ENCODE peak calls at places on chromosome 5, in nine cellular contexts. V is neuronal stem cell; Y is breast epithelium; C is GM13977; S is stimulated activated CD8-positive, alpha-beta memory T cell treated with anti-CD3 and anti-CD28 coated beads, Interleukin-4, amount 100 ng/mL, for 24 hours; X is suprapubic skin; B is ELF-1; P is GM23338; I is GM04504. G is an unnamed sample.

GRCh38 chr5:68074048-68074632 is 141.4 kb upstream of the PIK3R1 start:
- DNase-seq in V (no peak), Y (peak; percentile 39), C (no peak), S (no peak), X (no peak), B (no peak), P (no peak), I (no peak), G (no peak)

GRCh38 chr5:145941677-145942130 is 5.3 kb downstream of the SH3RF2 start:
- DNase-seq in V (no peak), Y (no peak), C (no peak), S (no peak), X (no peak), B (no peak), P (no peak), I (no peak), G (no peak)

GRCh38 chr5:2759696-2760461 is 8.4 kb upstream of the IRX2 start:
- DNase-seq in V (no peak), Y (no peak), C (no peak), S (no peak), X (no peak), B (no peak), P (no peak), I (no peak), G (no peak)

GRCh38 chr5:132425009-132425937 is 55.8 kb downstream of the SLC22A5 start:
- DNase-seq in V (no peak), Y (no peak), C (peak; percentile 75), S (peak; percentile 57), X (no peak), B (no peak), P (no peak), I (no peak), G (no peak)

GRCh38 chr5:119274767-119275130 is 81.1 kb upstream of the TNFAIP8 start:
- DNase-seq in V (no peak), Y (no peak), C (no peak), S (no peak), X (no peak), B (no peak), P (no peak), I (no peak), G (no peak)

GRCh38 chr5:40364441-40364840 is 315.3 kb upstream of the PTGER4 start:
- DNase-seq in V (no peak), Y (no peak), C (no peak), S (no peak), X (no peak), B (no peak), P (no peak), I (no peak), G (no peak)

GRCh38 chr5:97536683-97537082 is 353.6 kb upstream of the RIOK2 start:
- DNase-seq in V (no peak), Y (no peak), C (no peak), S (no peak), X (no peak), B (no peak), P (no peak), I (no peak), G (no peak)

GRCh38 chr5:173392172-173392571 is 64.0 kb upstream of the STC2 start:
- DNase-seq in V (no peak), Y (no peak), C (no peak), S (no peak), X (no peak), B (no peak), P (no peak), I (no peak), G (no peak)

GRCh38 chr5:4206127-4206526 is 610.5 kb downstream of the IRX1 start:
- DNase-seq in V (no peak), Y (no peak), C (no peak), S (no peak), X (no peak), B (peak; percentile 87), P (no peak), I (no peak), G (no peak)

GRCh38 chr5:25006734-25007133 is 362.0 kb upstream of the CDH10 start:
- DNase-seq in V (peak; percentile 35), Y (no peak), C (no peak), S (no peak), X (no peak), B (no peak), P (peak; percentile 76), I (peak; percentile 38), G (no peak)

GRCh38 chr5:168192120-168192519 is 99.3 kb upstream of the WWC1 start:
- DNase-seq in V (no peak), Y (no peak), C (no peak), S (no peak), X (no peak), B (no peak), P (no peak), I (no peak), G (no peak)

GRCh38 chr5:181189363-181189961 is 15.5 kb downstream of the TRIM7 start:
- DNase-seq in V (no peak), Y (no peak), C (no peak), S (peak; percentile 48), X (no peak), B (no peak), P (peak; percentile 36), I (no peak), G (peak; percentile 89)

GRCh38 chr5:110925398-110925797 is 146.1 kb upstream of the TSLP start:
- DNase-seq in V (no peak), Y (no peak), C (no peak), S (no peak), X (no peak), B (no peak), P (no peak), I (no peak), G (no peak)

GRCh38 chr5:31346896-31347557 is 153.5 kb downstream of the CDH6 start:
- DNase-seq in V (no peak), Y (no peak), C (no peak), S (no peak), X (no peak), B (no peak), P (no peak), I (no peak), G (no peak)

GRCh38 chr5:150278916-150279315 is 10.7 kb downstream of the CAMK2A start:
- DNase-seq in V (no peak), Y (no peak), C (no peak), S (no peak), X (no peak), B (no peak), P (peak; percentile 15), I (peak; percentile 64), G (no peak)

GRCh38 chr5:88656196-88656935 is 226.6 kb downstream of the MEF2C start:
- DNase-seq in V (no peak), Y (no peak), C (no peak), S (no peak), X (no peak), B (no peak), P (no peak), I (no peak), G (no peak)

GRCh38 chr5:150815010-150815409 is 31.3 kb upstream of the IRGM start:
- DNase-seq in V (no peak), Y (no peak), C (no peak), S (no peak), X (no peak), B (no peak), P (no peak), I (no peak), G (no peak)

GRCh38 chr5:75566710-75567309 is 44.4 kb upstream of the ANKDD1B start:
- DNase-seq in V (peak; percentile 23), Y (no peak), C (peak; percentile 54), S (peak; percentile 22), X (no peak), B (peak; percentile 26), P (no peak), I (peak; percentile 78), G (no peak)

GRCh38 chr5:129904667-129905466 is 602 bp downstream of the CHSY3 start:
- DNase-seq in V (peak; percentile 21), Y (no peak), C (peak; percentile 36), S (no peak), X (no peak), B (peak; percentile 23), P (peak; percentile 45), I (no peak), G (no peak)

GRCh38 chr5:116754556-116754955 is 179.9 kb upstream of the SEMA6A start:
- DNase-seq in V (no peak), Y (no peak), C (no peak), S (no peak), X (no peak), B (no peak), P (peak; percentile 71), I (no peak), G (no peak)

GRCh38 chr5:141437208-141437607 is 6.9 kb downstream of the PCDHGA12 start:
- DNase-seq in V (no peak), Y (no peak), C (no peak), S (no peak), X (no peak), B (no peak), P (no peak), I (no peak), G (no peak)

GRCh38 chr5:4020386-4020785 is 424.8 kb downstream of the IRX1 start:
- DNase-seq in V (no peak), Y (no peak), C (no peak), S (no peak), X (no peak), B (no peak), P (no peak), I (no peak), G (no peak)

GRCh38 chr5:54309237-54309636 is 1.1 kb downstream of the ARL15 start:
- DNase-seq in V (no peak), Y (no peak), C (no peak), S (no peak), X (no peak), B (no peak), P (no peak), I (no peak), G (no peak)

GRCh38 chr5:32432633-32433032 is 11.9 kb downstream of the ZFR start:
- DNase-seq in V (no peak), Y (no peak), C (no peak), S (no peak), X (no peak), B (no peak), P (no peak), I (no peak), G (no peak)

GRCh38 chr5:40606077-40606765 is 73.5 kb upstream of the PTGER4 start:
- DNase-seq in V (no peak), Y (no peak), C (no peak), S (no peak), X (no peak), B (no peak), P (no peak), I (no peak), G (no peak)

GRCh38 chr5:168747987-168748777 is 169.0 kb upstream of the PANK3 start:
- DNase-seq in V (peak; percentile 66), Y (no peak), C (peak; percentile 75), S (peak; percentile 11), X (no peak), B (peak; percentile 92), P (peak; percentile 89), I (no peak), G (peak; percentile 86)

GRCh38 chr5:7742241-7742656 is 108.7 kb downstream of the CFAP90 start:
- DNase-seq in V (no peak), Y (no peak), C (no peak), S (no peak), X (no peak), B (no peak), P (no peak), I (no peak), G (no peak)

GRCh38 chr5:134464988-134465855 is 53.5 kb upstream of the CDKN2AIPNL start:
- DNase-seq in V (no peak), Y (no peak), C (no peak), S (no peak), X (peak; percentile 70), B (no peak), P (no peak), I (no peak), G (peak; percentile 83)

GRCh38 chr5:142529626-142530278 is 156.1 kb downstream of the FGF1 start:
- DNase-seq in V (no peak), Y (no peak), C (no peak), S (no peak), X (no peak), B (no peak), P (no peak), I (no peak), G (no peak)

G was measured in mesenteric fat pad.